ENCODE peak calls at places on chromosomes 6 and 20, in eight cellular contexts. U is T-helper 2 cell; D is HCEC 1CT; M is stimulated activated naive CD8-positive, alpha-beta T cell treated with anti-CD3 and anti-CD28 coated beads, Interleukin-15, Interleukin-2, amounts not matched to agents 100 U/mL and 50 U/mL, for 24 hours; N is GM04504; E is NCI-H1092 treated with DMSO at 0.1 percent for 48 hours; O is NCI-H510A; B is iris pigment epithelial cell. H is an unnamed sample.

GRCh38 chr6:132734694-132735236 is 20.9 kb upstream of the VNN1 start:
- DNase-seq in U (no peak), D (peak), M (no peak), N (no peak), E (no peak), O (no peak), B (peak), H (no peak)

GRCh38 chr6:30741789-30742315 is 635 bp downstream of the FLOT1 start:
- DNase-seq in U (no peak), D (peak), M (no peak), N (no peak), E (no peak), O (no peak), B (no peak), H (no peak)

GRCh38 chr6:54307412-54308036 is 717 bp upstream of the TINAG start:
- DNase-seq in U (no peak), D (no peak), M (no peak), N (no peak), E (no peak), O (no peak), B (no peak), H (no peak)

GRCh38 chr6:16391451-16391912 is 153.1 kb downstream of the GMPR start:
- DNase-seq in U (no peak), D (peak), M (no peak), N (no peak), E (no peak), O (no peak), B (peak), H (no peak)

GRCh38 chr6:50076431-50076830 is 26.7 kb upstream of the DEFB112 start:
- DNase-seq in U (no peak), D (no peak), M (no peak), N (no peak), E (no peak), O (no peak), B (no peak), H (no peak)

GRCh38 chr6:136764522-136764993 is 27.7 kb downstream of the MAP3K5 start:
- DNase-seq in U (no peak), D (no peak), M (no peak), N (no peak), E (no peak), O (no peak), B (no peak), H (no peak)

GRCh38 chr6:132907915-132908314 is 93.5 kb downstream of the RPS12 start:
- DNase-seq in U (no peak), D (peak), M (no peak), N (no peak), E (no peak), O (no peak), B (peak), H (no peak)

GRCh38 chr20:40563296-40563950 is 125.6 kb downstream of the MAFB start:
- DNase-seq in U (no peak), D (no peak), M (no peak), N (no peak), E (no peak), O (no peak), B (peak), H (no peak)

GRCh38 chr20:40467014-40467413 is 222.0 kb downstream of the MAFB start:
- DNase-seq in U (no peak), D (no peak), M (no peak), N (no peak), E (no peak), O (no peak), B (no peak), H (no peak)

GRCh38 chr20:41201760-41202159 is 64.4 kb downstream of the PLCG1 start:
- DNase-seq in U (no peak), D (no peak), M (no peak), N (no peak), E (no peak), O (no peak), B (no peak), H (no peak)

GRCh38 chr20:6140947-6141346 is 18.1 kb upstream of the FERMT1 start:
- DNase-seq in U (no peak), D (peak), M (peak), N (no peak), E (no peak), O (no peak), B (no peak), H (no peak)

GRCh38 chr6:26199057-26199772 is 112.0 kb downstream of the HFE start:
- DNase-seq in U (no peak), D (peak), M (peak), N (peak), E (peak), O (peak), B (peak), H (peak)

GRCh38 chr6:163367388-163368183 is 46.9 kb upstream of the QKI start:
- DNase-seq in U (no peak), D (no peak), M (no peak), N (no peak), E (no peak), O (no peak), B (no peak), H (no peak)

GRCh38 chr6:13373488-13373886 is 45.1 kb upstream of the TBC1D7 start:
- DNase-seq in U (no peak), D (no peak), M (no peak), N (no peak), E (no peak), O (no peak), B (peak), H (no peak)

GRCh38 chr6:140178550-140179334 is 804.3 kb upstream of the CITED2 start:
- DNase-seq in U (no peak), D (peak), M (no peak), N (peak), E (no peak), O (no peak), B (peak), H (no peak)

GRCh38 chr6:5453531-5453930 is 192.2 kb downstream of the FARS2 start:
- DNase-seq in U (no peak), D (no peak), M (no peak), N (no peak), E (no peak), O (no peak), B (no peak), H (no peak)

GRCh38 chr20:23156170-23156841 is 70.2 kb upstream of the CD93 start:
- DNase-seq in U (no peak), D (peak), M (no peak), N (peak), E (no peak), O (no peak), B (peak), H (no peak)

GRCh38 chr20:58870293-58871014 is 17.9 kb downstream of the GNAS start:
- DNase-seq in U (no peak), D (peak), M (peak), N (no peak), E (peak), O (no peak), B (peak), H (peak)

GRCh38 chr6:32668226-32668747 is 1.8 kb upstream of the HLA-DQB1 start:
- DNase-seq in U (no peak), D (no peak), M (peak), N (no peak), E (no peak), O (no peak), B (peak), H (peak)

GRCh38 chr6:20839624-20840023 is 305.4 kb downstream of the CDKAL1 start:
- DNase-seq in U (no peak), D (no peak), M (no peak), N (no peak), E (no peak), O (no peak), B (no peak), H (no peak)

GRCh38 chr6:43009124-43009523 is 4.6 kb downstream of the MEA1 start:
- DNase-seq in U (no peak), D (peak), M (peak), N (no peak), E (peak), O (peak), B (peak), H (no peak)

GRCh38 chr20:48292806-48293205 is 507.5 kb upstream of the SULF2 start:
- DNase-seq in U (no peak), D (no peak), M (no peak), N (no peak), E (no peak), O (no peak), B (no peak), H (no peak)

GRCh38 chr6:166490671-166491500 is 95.6 kb downstream of the RAMACL start:
- DNase-seq in U (no peak), D (no peak), M (no peak), N (no peak), E (peak), O (peak), B (peak), H (no peak)

GRCh38 chr6:154661751-154662150 is 71.5 kb upstream of the SCAF8 start:
- DNase-seq in U (no peak), D (no peak), M (no peak), N (no peak), E (no peak), O (no peak), B (no peak), H (no peak)

GRCh38 chr6:78599526-78599925 is 267.8 kb upstream of the IRAK1BP1 start:
- DNase-seq in U (no peak), D (peak), M (no peak), N (no peak), E (no peak), O (no peak), B (no peak), H (no peak)

GRCh38 chr20:44745560-44746366 is at the start of gene KCNK15:
- DNase-seq in U (no peak), D (no peak), M (peak), N (no peak), E (no peak), O (peak), B (peak), H (no peak)

GRCh38 chr6:85464722-85465150 is 14.9 kb downstream of the NT5E start:
- DNase-seq in U (no peak), D (peak), M (peak), N (no peak), E (no peak), O (no peak), B (peak), H (no peak)

GRCh38 chr6:39309942-39310531 is 4.2 kb downstream of the KCNK17 start:
- DNase-seq in U (no peak), D (peak), M (peak), N (peak), E (peak), O (peak), B (peak), H (peak)

GRCh38 chr6:14117158-14118090 is at the start of gene CD83:
- DNase-seq in U (peak), D (peak), M (peak), N (no peak), E (peak), O (peak), B (peak), H (peak)

H was measured in memory B cell.